ENCODE peak calls at places on chromosome 10, in five cellular contexts. G is left ventricle myocardium inferior, Z is brain microvascular endothelial cell, U is PC-9, E is right lobe of liver. P is an unnamed sample.
A peak's percentile ranks its signal among the peaks of the same experiment; 100 is the strongest.

GRCh38 chr10:132994371-132994796 is 52.0 kb upstream of the CFAP46 start:
- DNase-seq in G (no peak), Z (peak; percentile 31), U (no peak), E (no peak), P (no peak)

GRCh38 chr10:56782503-56782902 is 421.4 kb upstream of the ZWINT start:
- DNase-seq in G (no peak), Z (no peak), U (no peak), E (no peak), P (no peak)

GRCh38 chr10:101018600-101019439 is 12.1 kb downstream of the PDZD7 start:
- DNase-seq in G (peak; percentile 84), Z (peak; percentile 87), U (peak; percentile 58), E (peak; percentile 77), P (peak; percentile 88)

GRCh38 chr10:132489053-132489703 is 48.4 kb upstream of the INPP5A start:
- DNase-seq in G (no peak), Z (peak; percentile 53), U (no peak), E (no peak), P (no peak)

GRCh38 chr10:132544744-132545658 is 7.4 kb downstream of the INPP5A start:
- DNase-seq in G (peak; percentile 13), Z (no peak), U (no peak), E (no peak), P (no peak)

GRCh38 chr10:24435374-24435773 is 226.4 kb downstream of the KIAA1217 start:
- DNase-seq in G (no peak), Z (no peak), U (peak; percentile 45), E (no peak), P (no peak)

GRCh38 chr10:74738052-74738451 is 88.3 kb upstream of the KAT6B start:
- DNase-seq in G (no peak), Z (no peak), U (no peak), E (no peak), P (no peak)

GRCh38 chr10:132591166-132591971 is 53.8 kb downstream of the INPP5A start:
- DNase-seq in G (peak; percentile 63), Z (peak; percentile 49), U (peak; percentile 82), E (peak; percentile 75), P (peak; percentile 83)

GRCh38 chr10:131239926-131240325 is 71.6 kb downstream of the TCERG1L start:
- DNase-seq in G (no peak), Z (no peak), U (no peak), E (no peak), P (no peak)

GRCh38 chr10:490891-491571 is 198.4 kb downstream of the DIP2C start:
- DNase-seq in G (peak; percentile 58), Z (peak; percentile 54), U (no peak), E (no peak), P (no peak)

GRCh38 chr10:80344912-80345311 is 11.6 kb downstream of the DYDC1 start:
- DNase-seq in G (no peak), Z (no peak), U (no peak), E (no peak), P (no peak)

GRCh38 chr10:131187886-131188285 is 123.6 kb downstream of the TCERG1L start:
- DNase-seq in G (no peak), Z (no peak), U (no peak), E (no peak), P (no peak)

GRCh38 chr10:84329986-84330651 is 1.7 kb downstream of the CCSER2 start:
- DNase-seq in G (no peak), Z (no peak), U (no peak), E (no peak), P (no peak)

GRCh38 chr10:63156236-63156635 is 23.1 kb downstream of the NRBF2 start:
- DNase-seq in G (no peak), Z (no peak), U (no peak), E (no peak), P (no peak)

GRCh38 chr10:128959746-128960145 is 507.3 kb upstream of the MGMT start:
- DNase-seq in G (no peak), Z (no peak), U (no peak), E (no peak), P (no peak)

GRCh38 chr10:125370578-125370977 is 210.2 kb upstream of the CTBP2 start:
- DNase-seq in G (no peak), Z (no peak), U (no peak), E (no peak), P (no peak)

GRCh38 chr10:90587081-90587491 is 270.8 kb downstream of the HTR7 start:
- DNase-seq in G (no peak), Z (peak; percentile 78), U (peak; percentile 54), E (no peak), P (no peak)

GRCh38 chr10:118595064-118595420 is 406 bp downstream of the PRLHR start:
- DNase-seq in G (no peak), Z (no peak), U (no peak), E (no peak), P (no peak)

GRCh38 chr10:36531621-36532020 is 593.8 kb upstream of the ANKRD30A start:
- DNase-seq in G (no peak), Z (no peak), U (no peak), E (no peak), P (no peak)

GRCh38 chr10:856405-857157 is 74.9 kb downstream of the LARP4B start:
- DNase-seq in G (no peak), Z (no peak), U (no peak), E (no peak), P (no peak)

GRCh38 chr10:69459101-69459805 is 8.0 kb downstream of the TSPAN15 start:
- DNase-seq in G (no peak), Z (no peak), U (peak; percentile 91), E (no peak), P (no peak)

GRCh38 chr10:97854735-97855134 is 5.1 kb downstream of the GOLGA7B start:
- DNase-seq in G (no peak), Z (no peak), U (peak; percentile 46), E (no peak), P (no peak)

GRCh38 chr10:123213192-123213591 is 59.0 kb downstream of the BUB3 start:
- DNase-seq in G (no peak), Z (no peak), U (no peak), E (no peak), P (no peak)

GRCh38 chr10:24383681-24384106 is 174.8 kb downstream of the KIAA1217 start:
- DNase-seq in G (peak; percentile 86), Z (peak; percentile 99), U (peak; percentile 83), E (peak; percentile 62), P (peak; percentile 94)

GRCh38 chr10:68647928-68648327 is 73.1 kb upstream of the CCAR1 start:
- DNase-seq in G (no peak), Z (peak; percentile 46), U (peak; percentile 80), E (no peak), P (no peak)

DNA sequence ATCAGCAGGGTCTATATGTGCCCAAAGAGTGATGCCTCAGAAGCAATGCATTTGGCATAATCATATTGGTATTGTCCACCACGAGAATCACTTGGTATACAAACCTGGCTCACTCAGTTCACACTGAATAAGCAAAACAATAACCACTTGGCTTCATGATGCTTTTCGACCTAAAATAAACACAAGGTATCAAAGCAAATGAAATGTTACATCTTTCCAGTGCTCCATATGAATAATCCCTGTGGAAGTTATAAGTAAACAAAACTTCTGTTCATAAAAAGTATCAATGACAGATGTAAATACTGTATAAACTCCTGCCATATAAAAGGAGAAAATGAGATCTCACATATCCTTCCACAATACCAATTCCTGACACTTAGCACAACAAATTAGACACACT is 29.8 kb upstream of the EBLN1 start:
- DNase-seq in G (no peak), Z (no peak), U (no peak), E (no peak), P (no peak)
- H3K27me3 ChIP-seq in G (no peaks in the 10 kb centered on the region), Z (no peaks in the 10 kb centered on the region), U (no peaks in the 10 kb centered on the region), E (no peaks in the 10 kb centered on the region), P (peaks cover 23% of the 10 kb centered on the region)

DNA sequence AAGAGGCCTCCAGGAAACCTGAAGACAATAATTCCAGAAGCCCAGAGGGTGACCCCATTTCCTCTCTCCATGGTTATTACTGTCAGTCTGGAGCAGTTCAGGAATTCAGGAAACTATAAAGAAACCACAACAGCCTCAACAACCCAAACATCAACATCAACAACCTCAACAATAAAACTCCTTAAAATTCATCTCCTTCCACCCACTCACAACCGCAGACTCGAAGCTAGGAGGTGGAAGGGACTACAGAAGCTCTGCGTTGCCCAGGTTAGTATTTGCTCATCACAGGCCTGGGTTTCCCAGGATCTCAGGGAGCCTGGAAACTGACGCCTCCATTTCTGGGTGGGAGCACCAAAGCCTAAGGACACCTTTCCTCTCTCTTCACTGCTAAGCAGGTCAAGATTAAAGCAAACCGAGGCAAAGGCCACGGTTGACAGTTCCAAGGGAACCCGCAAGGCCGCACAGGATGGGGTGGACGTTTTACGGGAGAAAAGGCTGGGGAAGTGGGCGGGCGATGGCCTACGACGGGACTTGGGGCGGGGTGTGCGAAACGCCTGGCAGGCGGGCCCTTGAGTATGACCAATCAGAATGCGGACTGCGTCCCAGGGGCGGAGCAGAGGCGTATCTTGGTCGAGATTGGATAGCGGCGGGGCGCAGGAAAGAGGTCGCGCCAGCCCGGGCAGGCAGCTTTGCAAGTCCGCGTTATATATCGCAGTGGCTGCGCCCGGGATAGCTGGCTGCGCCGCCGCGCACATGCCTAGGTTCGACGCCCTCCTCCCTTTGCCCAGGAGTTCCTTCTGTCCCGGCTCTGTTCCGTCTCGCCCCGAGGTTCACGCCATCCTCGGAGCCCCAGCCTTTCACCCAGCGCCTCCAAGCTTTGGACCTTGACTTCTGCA is at the start of gene ELOVL3:
- DNase-seq in G (peak; percentile 95), Z (peak; percentile 94), U (peak; percentile 57), E (peak; percentile 91), P (peak; percentile 93)
- H3K27me3 ChIP-seq in G (peaks cover 32% of the 10 kb centered on the region), Z (peaks cover 4% of the 10 kb centered on the region), U (no peaks in the 10 kb centered on the region), E (peaks cover 8% of the 10 kb centered on the region), P (no peaks in the 10 kb centered on the region)

GRCh38 chr10:30476511-30476910 is 42.5 kb downstream of the MAP3K8 start:
- DNase-seq in G (no peak), Z (no peak), U (no peak), E (no peak), P (no peak)

GRCh38 chr10:30467939-30468338 is 34.0 kb downstream of the MAP3K8 start:
- DNase-seq in G (no peak), Z (no peak), U (no peak), E (no peak), P (no peak)

GRCh38 chr10:30472414-30473155 is 38.6 kb downstream of the MAP3K8 start:
- DNase-seq in G (no peak), Z (no peak), U (no peak), E (no peak), P (no peak)
- H3K27me3 ChIP-seq in G (no peaks in the 10 kb centered on the region), Z (no peaks in the 10 kb centered on the region), U (no peaks in the 10 kb centered on the region), E (no peaks in the 10 kb centered on the region), P (no peaks in the 10 kb centered on the region)

GRCh38 chr10:12549297-12549696 is 199.9 kb downstream of the CAMK1D start:
- DNase-seq in G (no peak), Z (no peak), U (no peak), E (no peak), P (no peak)
- H3K27me3 ChIP-seq in G (no peaks in the 10 kb centered on the region), Z (no peaks in the 10 kb centered on the region), U (no peaks in the 10 kb centered on the region), E (no peaks in the 10 kb centered on the region), P (no peaks in the 10 kb centered on the region)

DNA sequence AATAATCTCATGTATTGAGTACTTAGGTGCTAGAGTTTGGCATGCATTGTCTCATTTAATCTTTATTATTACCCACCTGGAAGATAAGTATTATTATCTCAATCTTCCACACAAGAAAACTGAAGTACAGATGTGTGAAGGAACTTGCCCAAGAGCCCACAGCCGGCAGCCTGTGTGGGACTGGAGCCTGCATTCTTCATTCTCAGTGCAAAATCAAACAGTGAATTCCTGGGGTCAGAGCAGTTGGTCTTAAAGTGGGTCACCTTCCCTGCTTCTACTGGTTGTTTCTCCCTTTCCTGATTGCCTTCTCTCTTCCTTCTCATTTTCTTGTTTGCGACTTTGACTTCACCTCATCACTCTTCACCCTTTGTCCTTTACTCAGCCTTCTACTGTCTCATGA is 144.7 kb upstream of the LYZL1 start:
- DNase-seq in G (no peak), Z (no peak), U (no peak), E (no peak), P (no peak)
- H3K27me3 ChIP-seq in G (peaks cover 3% of the 10 kb centered on the region), Z (no peaks in the 10 kb centered on the region), U (no peaks in the 10 kb centered on the region), E (no peaks in the 10 kb centered on the region), P (no peaks in the 10 kb centered on the region)